ENCODE peak calls at places on chromosomes 1 and 21, in four cellular contexts. Y is sigmoid colon, J is SHP77, V is T follicular helper cell. P is an unnamed sample.

GRCh38 chr1:221877365-221877764 is 135.5 kb upstream of the DUSP10 start:
- DNase-seq in V (no peak), J (no peak), Y (no peak), P (no peak)

GRCh38 chr1:29230553-29231378 is at the start of gene MECR:
- DNase-seq in Y (peak), V (peak), J (peak), P (peak)

GRCh38 chr1:68221971-68222355 is 10.4 kb downstream of the WLS start:
- DNase-seq in Y (no peak), J (no peak), V (no peak), P (no peak)

GRCh38 chr1:208343226-208343625 is 99.0 kb upstream of the PLXNA2 start:
- DNase-seq in J (no peak), V (no peak), Y (no peak), P (no peak)

GRCh38 chr1:93988634-93989350 is 79.6 kb upstream of the GCLM start:
- DNase-seq in Y (no peak), V (no peak), J (no peak), P (no peak)

GRCh38 chr1:54287176-54287650 is 87.2 kb downstream of the MRPL37 start:
- DNase-seq in J (no peak), V (no peak), Y (peak), P (no peak)

GRCh38 chr1:91876040-91876470 is 9.9 kb downstream of the TGFBR3 start:
- DNase-seq in J (no peak), Y (no peak), V (no peak), P (no peak)

GRCh38 chr1:116345830-116346229 is 27.2 kb upstream of the ATP1A1 start:
- DNase-seq in J (peak), Y (no peak), V (peak), P (no peak)

GRCh38 chr1:207049054-207049453 is 2.0 kb downstream of the YOD1 start:
- DNase-seq in V (no peak), J (no peak), Y (no peak), P (no peak)

GRCh38 chr1:118711356-118711755 is 276.8 kb downstream of the TBX15 start:
- DNase-seq in V (no peak), Y (no peak), J (no peak), P (no peak)

GRCh38 chr1:215290018-215290417 is 207.5 kb downstream of the KCNK2 start:
- DNase-seq in V (no peak), Y (no peak), J (no peak), P (no peak)

GRCh38 chr1:186741640-186742039 is 61.4 kb upstream of the PTGS2 start:
- DNase-seq in J (no peak), V (no peak), Y (no peak), P (no peak)

GRCh38 chr1:148160421-148161251 is 8.6 kb upstream of the NBPF11 start:
- DNase-seq in J (no peak), V (no peak), Y (no peak), P (no peak)

GRCh38 chr1:204640578-204640977 is 45.0 kb downstream of the LRRN2 start:
- DNase-seq in V (no peak), Y (no peak), J (no peak), P (no peak)

GRCh38 chr1:157045251-157046218 is at the start of gene ARHGEF11:
- DNase-seq in J (peak), Y (peak), V (no peak), P (peak)

GRCh38 chr1:6727535-6727934 is 25.9 kb upstream of the DNAJC11 start:
- DNase-seq in J (peak), V (peak), Y (no peak), P (peak)

GRCh38 chr21:46193829-46194373 is 9.6 kb upstream of the SPATC1L start:
- DNase-seq in V (no peak), J (no peak), Y (peak), P (no peak)

GRCh38 chr1:55604749-55605148 is 389.6 kb upstream of the USP24 start:
- DNase-seq in V (no peak), J (no peak), Y (no peak), P (no peak)

GRCh38 chr1:53495608-53496345 is 36.6 kb downstream of the DMRTB1 start:
- DNase-seq in Y (no peak), V (no peak), J (no peak), P (no peak)

GRCh38 chr1:41102208-41102607 is 80.7 kb upstream of the SLFNL1 start:
- DNase-seq in Y (peak), V (no peak), J (no peak), P (no peak)

GRCh38 chr1:61642475-61643232 is 82.3 kb downstream of the TM2D1 start:
- DNase-seq in Y (no peak), J (no peak), V (no peak), P (no peak)